ENCODE peak calls at places on chromosome 9, in seven cellular contexts. U, I, K, F, S, B and T are unnamed samples.

GRCh38 chr9:20831028-20831427 is 147.0 kb downstream of the FOCAD start:
- DNase-seq in F (no peak), B (no peak), K (no peak), S (no peak), I (no peak), U (no peak), T (no peak)

GRCh38 chr9:88653926-88654325 is 118.9 kb downstream of the NXNL2 start:
- DNase-seq in F (no peak), U (no peak), I (no peak), B (no peak), K (no peak), S (no peak), T (no peak)

GRCh38 chr9:99931155-99931840 is 24.8 kb downstream of the STX17 start:
- DNase-seq in K (no peak), S (no peak), I (no peak), B (no peak), F (no peak), U (no peak), T (no peak)

GRCh38 chr9:135609366-135609955 is 29.9 kb downstream of the GLT6D1 start:
- DNase-seq in B (no peak), S (no peak), K (no peak), I (no peak), U (no peak), F (no peak), T (no peak)

GRCh38 chr9:113771199-113771598 is 104.9 kb upstream of the ZNF618 start:
- DNase-seq in B (no peak), K (no peak), F (no peak), U (no peak), I (no peak), S (no peak), T (no peak)

GRCh38 chr9:92722386-92723298 is 42.0 kb downstream of the BICD2 start:
- DNase-seq in F (no peak), K (no peak), S (no peak), B (no peak), U (no peak), I (no peak), T (peak)

GRCh38 chr9:122264360-122265264 is at the start of the genes MRRF and RBM18:
- DNase-seq in K (peak), S (peak), B (peak), U (peak), I (peak), F (peak), T (peak)

GRCh38 chr9:105291422-105291859 is 47.0 kb downstream of the SLC44A1 start:
- DNase-seq in F (no peak), B (no peak), K (no peak), I (no peak), S (no peak), U (no peak), T (no peak)

GRCh38 chr9:120729796-120730195 is 15.5 kb upstream of the MEGF9 start:
- DNase-seq in B (no peak), U (no peak), F (no peak), K (no peak), S (no peak), I (no peak), T (peak)

GRCh38 chr9:134536931-134537330 is 104.7 kb upstream of the COL5A1 start:
- DNase-seq in I (no peak), K (no peak), B (no peak), F (no peak), U (no peak), S (no peak), T (no peak)

GRCh38 chr9:94286056-94286455 is 27.0 kb downstream of the ZNF169 start:
- DNase-seq in I (no peak), B (no peak), U (no peak), S (no peak), K (no peak), F (no peak), T (no peak)

GRCh38 chr9:128771094-128771721 is 519 bp downstream of the ZER1 start:
- DNase-seq in B (no peak), I (no peak), U (peak), F (peak), S (no peak), K (no peak), T (peak)